ENCODE peak calls at places on chromosomes 3 and 15, in seven cellular contexts. L is lower lobe of right lung, W is H9, H is mucosa of descending colon, U is astrocyte of the cerebellum, Y is heart left ventricle, I is endothelial cell. J is an unnamed sample.

GRCh38 chr15:65077981-65078352 is 1.4 kb downstream of the KBTBD13 start:
- DNase-seq in L (peak), Y (peak), I (peak), H (peak), W (peak), U (no peak), J (no peak)

GRCh38 chr3:80087769-80088168 is 320.0 kb upstream of the ROBO1 start:
- DNase-seq in W (no peak), H (no peak), I (no peak), U (peak), L (no peak), Y (no peak), J (no peak)

GRCh38 chr3:51966016-51966415 is 1.2 kb downstream of the PCBP4 start:
- DNase-seq in Y (no peak), L (no peak), I (no peak), H (peak), U (no peak), W (no peak), J (no peak)

GRCh38 chr15:67101981-67102929 is 36.9 kb downstream of the SMAD3 start:
- DNase-seq in H (no peak), L (no peak), U (peak), I (no peak), Y (no peak), W (no peak), J (no peak)

GRCh38 chr15:51444112-51444511 is 102.7 kb downstream of the GLDN start:
- DNase-seq in Y (no peak), H (no peak), U (no peak), L (no peak), I (no peak), W (no peak), J (no peak)

GRCh38 chr3:152040319-152040718 is 166.9 kb downstream of the SUCNR1 start:
- DNase-seq in I (no peak), Y (no peak), H (no peak), L (no peak), W (no peak), U (no peak), J (no peak)

GRCh38 chr3:125280966-125281365 is 68.4 kb upstream of the SLC12A8 start:
- DNase-seq in W (no peak), U (peak), I (no peak), Y (no peak), L (no peak), H (no peak), J (no peak)

GRCh38 chr3:183213941-183214612 is 39.0 kb upstream of the B3GNT5 start:
- DNase-seq in Y (no peak), U (no peak), H (no peak), I (no peak), W (no peak), L (no peak), J (no peak)

GRCh38 chr15:45677797-45678196 is 43.0 kb downstream of the SQOR start:
- DNase-seq in Y (no peak), H (no peak), L (no peak), W (no peak), U (no peak), I (no peak), J (no peak)

GRCh38 chr3:14208977-14209394 is 30.4 kb downstream of the LSM3 start:
- DNase-seq in L (no peak), H (no peak), I (no peak), Y (no peak), U (no peak), W (no peak), J (peak)

GRCh38 chr3:14208168-14208567 is 29.6 kb downstream of the LSM3 start:
- DNase-seq in W (no peak), U (no peak), L (no peak), Y (no peak), H (no peak), I (no peak), J (no peak)

GRCh38 chr3:14203521-14204079 is 25.0 kb downstream of the LSM3 start:
- DNase-seq in Y (no peak), L (peak), W (peak), H (no peak), U (peak), I (peak), J (peak)

GRCh38 chr3:14204605-14205284 is 26.1 kb downstream of the LSM3 start:
- DNase-seq in L (no peak), I (no peak), U (no peak), W (no peak), Y (no peak), H (no peak), J (no peak)

DNA sequence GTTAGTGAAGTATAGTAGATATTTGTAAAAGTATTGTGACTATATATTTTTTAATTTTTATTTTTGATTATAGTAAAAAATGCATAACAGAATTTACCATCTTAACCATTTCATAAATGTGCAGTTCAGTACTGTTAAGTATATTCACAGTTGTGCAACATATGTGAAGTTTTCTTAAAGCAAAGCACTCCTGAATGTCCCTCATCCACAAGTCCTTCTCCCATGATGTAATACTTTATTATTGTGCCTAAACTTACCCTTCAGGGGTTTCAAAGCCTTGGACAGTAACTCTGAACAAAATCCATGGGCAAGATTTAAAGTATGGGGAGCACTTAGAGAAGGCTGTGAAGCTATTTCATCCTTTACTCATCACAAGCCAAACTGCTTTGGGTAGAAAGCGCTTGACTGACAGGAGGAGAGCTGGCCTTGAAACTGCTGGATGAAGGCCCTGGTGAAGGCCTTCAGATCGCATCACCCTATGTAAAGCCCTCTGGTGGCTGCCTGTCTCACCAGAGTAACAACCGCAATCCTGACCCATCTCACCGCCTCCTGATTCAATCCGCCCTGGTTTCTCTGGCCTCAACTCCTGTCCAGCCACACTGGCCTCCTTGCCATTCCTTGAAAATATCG is 28.0 kb downstream of the LSM3 start:
- DNase-seq in W (peak), L (no peak), H (no peak), I (no peak), Y (no peak), U (no peak), J (no peak)
- TF ChIP-seq CTCF in W (peak), L (no peak), H (no peak), I (no peak), Y (no peak), U (no peak), J (no peak)

DNA sequence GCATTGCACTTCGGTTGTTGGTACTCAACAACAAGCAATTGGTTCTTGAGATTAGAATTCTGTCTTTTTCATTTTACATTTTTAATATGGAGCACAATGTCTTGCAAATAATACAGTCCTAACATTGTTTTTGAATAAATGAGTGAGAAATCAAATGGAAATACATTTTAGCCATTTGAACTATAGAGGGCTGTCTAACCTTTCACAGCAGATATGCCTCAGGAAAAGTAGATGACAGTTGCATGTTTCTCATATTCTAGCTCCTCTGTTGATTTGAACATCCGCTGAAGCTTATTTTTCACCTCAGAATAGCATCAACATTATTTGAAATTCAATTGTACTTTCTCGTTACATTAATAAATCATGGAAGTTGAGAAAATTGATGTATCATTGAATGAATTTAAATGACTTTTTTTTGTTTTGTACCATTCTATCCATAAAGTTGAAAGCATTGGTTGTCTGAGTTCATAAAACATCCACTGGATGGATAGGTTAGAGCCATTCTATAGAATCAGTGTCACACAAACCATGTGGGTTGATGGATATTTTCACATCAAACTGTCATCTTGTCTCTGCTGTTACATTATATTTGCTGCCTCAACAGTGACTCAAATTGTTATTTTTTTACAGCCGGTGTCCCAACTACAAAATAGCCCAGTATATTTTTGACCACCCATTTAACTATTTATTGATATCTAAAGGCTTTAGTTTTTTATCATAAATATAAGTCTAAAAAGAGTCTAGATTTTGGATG is 928.3 kb downstream of the NSUN3 start:
- DNase-seq in H (no peak), I (no peak), W (no peak), L (no peak), Y (no peak), U (no peak), J (no peak)
- TF ChIP-seq CTCF in H (no peak), I (no peak), W (no peak), L (no peak), Y (peak), U (no peak), J (no peak)

DNA sequence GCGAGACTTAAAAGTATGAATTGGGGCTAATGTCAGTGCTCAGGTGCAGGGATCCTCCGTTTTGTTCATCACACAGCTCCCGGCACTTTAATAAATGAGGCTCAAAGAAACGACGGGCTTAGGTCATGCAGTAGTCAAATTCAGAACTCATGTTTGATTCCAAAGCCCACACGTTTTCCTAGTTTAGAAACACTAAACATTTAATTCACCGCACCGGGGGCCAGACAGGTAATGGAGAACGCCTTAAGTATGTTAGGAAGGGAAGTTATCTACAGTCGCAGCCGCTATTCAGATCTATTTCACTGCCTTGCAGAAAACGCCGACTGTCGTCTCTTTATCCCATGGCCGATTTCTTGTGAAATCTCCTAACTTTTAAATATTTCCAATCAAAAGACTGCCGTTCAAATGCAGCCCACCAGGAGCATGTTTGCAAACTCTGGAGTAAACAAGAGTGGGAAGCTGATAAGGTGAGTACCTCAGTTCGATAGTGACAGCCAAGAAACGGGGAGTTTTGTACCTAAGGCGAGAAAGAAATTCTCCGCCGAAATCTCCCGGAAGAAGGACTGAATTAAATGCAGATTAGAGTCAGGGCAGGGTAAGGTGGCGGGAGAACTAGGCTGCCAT is 569 bp downstream of the HIGD2B start:
- DNase-seq in L (no peak), I (no peak), W (no peak), H (no peak), Y (no peak), U (no peak), J (no peak)
- TF ChIP-seq CTCF in L (no peak), I (no peak), W (peak), H (peak), Y (no peak), U (peak), J (peak)

GRCh38 chr3:56054827-56055226 is 413.4 kb downstream of the ERC2 start:
- DNase-seq in I (no peak), W (no peak), Y (no peak), U (no peak), L (no peak), H (no peak), J (no peak)

GRCh38 chr3:56048333-56048732 is 419.9 kb downstream of the ERC2 start:
- DNase-seq in U (no peak), Y (no peak), L (no peak), W (no peak), H (no peak), I (no peak), J (no peak)

GRCh38 chr3:56052219-56052618 is 416.0 kb downstream of the ERC2 start:
- DNase-seq in U (no peak), H (no peak), W (no peak), Y (no peak), L (no peak), I (no peak), J (no peak)

GRCh38 chr3:56053727-56054126 is 414.5 kb downstream of the ERC2 start:
- DNase-seq in I (no peak), L (no peak), U (no peak), W (no peak), H (no peak), Y (no peak), J (no peak)

DNA sequence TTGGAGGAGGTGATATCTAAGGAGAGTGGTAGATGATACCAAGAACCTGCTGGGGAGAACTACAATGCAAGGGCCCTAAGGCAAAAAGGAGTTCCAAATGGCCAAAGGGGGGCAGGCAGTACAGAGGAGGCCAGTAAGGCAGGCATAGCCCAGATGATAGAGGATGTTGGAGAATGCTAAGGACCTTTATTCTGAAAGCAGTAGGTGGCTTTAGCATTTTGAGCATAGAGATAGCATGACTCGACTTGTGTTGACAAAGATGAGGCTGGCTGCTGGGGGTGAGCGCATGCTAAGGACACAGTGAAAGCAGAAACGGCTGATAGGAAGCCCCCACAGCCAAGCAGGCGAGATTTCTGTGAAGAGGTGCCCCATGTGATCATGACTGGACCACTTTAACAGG is 419.3 kb downstream of the ERC2 start:
- DNase-seq in L (no peak), W (no peak), I (no peak), U (no peak), H (no peak), Y (no peak), J (no peak)
- TF ChIP-seq CTCF in L (no peak), W (no peak), I (no peak), U (no peak), H (no peak), Y (no peak), J (no peak)

DNA sequence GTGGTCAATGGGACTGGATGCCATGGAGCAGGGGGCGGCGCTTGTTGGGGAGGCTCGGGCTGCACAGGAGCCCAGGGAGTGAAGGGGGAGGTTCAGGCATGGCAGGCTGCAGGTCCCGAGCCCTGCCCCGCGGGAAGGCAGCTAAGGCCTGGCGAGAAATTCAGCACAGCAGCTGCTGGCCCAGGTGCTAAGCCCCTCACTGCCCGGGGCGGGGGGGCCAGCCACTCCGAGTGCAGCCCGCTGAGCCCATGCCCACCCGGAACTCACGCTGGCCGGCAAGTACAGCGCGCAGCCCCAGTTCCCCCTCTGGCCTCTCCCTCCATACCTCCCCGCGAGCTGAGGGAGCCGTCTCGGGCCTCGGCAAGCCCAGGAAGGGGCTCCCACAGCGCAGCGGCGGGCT is 11.3 kb downstream of the KLHDC8B start:
- DNase-seq in I (no peak), H (no peak), U (no peak), L (no peak), Y (no peak), W (no peak), J (no peak)
- TF ChIP-seq CTCF in I (no peak), H (no peak), U (no peak), L (no peak), Y (no peak), W (no peak), J (no peak)

GRCh38 chr15:88695595-88696186 is 56.9 kb downstream of the ISG20 start:
- DNase-seq in Y (no peak), W (no peak), I (no peak), U (no peak), L (no peak), H (no peak), J (no peak)
- TF ChIP-seq CTCF in Y (no peak), W (no peak), I (no peak), U (no peak), L (no peak), H (no peak), J (no peak)

GRCh38 chr3:64444619-64445317 is 219.5 kb upstream of the PRICKLE2 start:
- DNase-seq in W (peak), U (no peak), H (peak), I (no peak), Y (no peak), L (no peak), J (no peak)
- TF ChIP-seq CTCF in W (peak), U (peak), H (no peak), I (no peak), Y (no peak), L (no peak), J (peak)